ENCODE peak calls at places on chromosomes 4 and X, in nine cellular contexts. G, M, Q, S, P, A, W, V and L are unnamed samples.

GRCh38 chrX:46929439-46930018 is 17.3 kb downstream of the JADE3 start:
- DNase-seq in Q (no peak), W (no peak), P (no peak), V (no peak), A (no peak), S (no peak), M (no peak), G (no peak), L (no peak)

GRCh38 chr4:146245246-146245645 is 30.9 kb downstream of the REELD1 start:
- DNase-seq in M (no peak), A (no peak), S (no peak), Q (peak; percentile 38), P (no peak), V (no peak), W (no peak), G (no peak), L (peak; percentile 34)

GRCh38 chr4:22019676-22020075 is 71.1 kb upstream of the KCNIP4 start:
- DNase-seq in P (no peak), G (no peak), M (no peak), S (no peak), V (no peak), Q (no peak), A (no peak), W (no peak), L (no peak)

GRCh38 chr4:121648518-121648917 is 48.3 kb downstream of the ANXA5 start:
- DNase-seq in P (peak; percentile 75), V (no peak), M (no peak), S (no peak), W (no peak), Q (no peak), G (no peak), A (no peak), L (no peak)

GRCh38 chr4:113635739-113636437 is 125.7 kb downstream of the CAMK2D start:
- DNase-seq in W (no peak), M (no peak), P (no peak), A (no peak), V (no peak), S (no peak), Q (no peak), G (no peak), L (no peak)

GRCh38 chr4:37073226-37073840 is 171.2 kb upstream of the NWD2 start:
- DNase-seq in M (no peak), P (no peak), Q (no peak), S (no peak), G (no peak), A (no peak), V (no peak), W (peak; percentile 0), L (no peak)

GRCh38 chrX:12790878-12791252 is 347 bp upstream of the PRPS2 start:
- DNase-seq in M (no peak), Q (no peak), W (no peak), S (no peak), A (no peak), P (no peak), V (no peak), G (no peak), L (no peak)

GRCh38 chr4:185535818-185536729 is 767 bp upstream of the PDLIM3 start:
- DNase-seq in V (no peak), P (peak; percentile 73), G (no peak), A (no peak), W (no peak), M (no peak), Q (no peak), S (no peak), L (no peak)

GRCh38 chr4:113335771-113336170 is 286.3 kb downstream of the ANK2 start:
- DNase-seq in S (no peak), A (no peak), W (no peak), M (no peak), P (no peak), V (no peak), Q (no peak), G (no peak), L (no peak)

GRCh38 chr4:71404049-71404448 is 65.2 kb downstream of the SLC4A4 start:
- DNase-seq in G (no peak), M (no peak), W (no peak), S (no peak), A (no peak), Q (no peak), P (no peak), V (no peak), L (no peak)

GRCh38 chr4:53905935-53906377 is 158.4 kb downstream of the CHIC2 start:
- DNase-seq in W (peak; percentile 23), S (no peak), V (no peak), G (no peak), P (no peak), A (peak; percentile 38), M (no peak), Q (peak; percentile 43), L (peak; percentile 45)

GRCh38 chr4:26420903-26421302 is 69.4 kb downstream of the CCKAR start:
- DNase-seq in G (no peak), M (no peak), Q (no peak), A (no peak), W (no peak), P (no peak), S (no peak), V (no peak), L (no peak)

GRCh38 chr4:26426892-26427291 is 63.4 kb downstream of the CCKAR start:
- DNase-seq in A (no peak), G (no peak), P (no peak), Q (no peak), V (no peak), S (no peak), M (no peak), W (no peak), L (no peak)

GRCh38 chr4:26424838-26425237 is 65.4 kb downstream of the CCKAR start:
- DNase-seq in V (no peak), W (peak; percentile 13), P (no peak), A (no peak), G (no peak), S (no peak), Q (no peak), M (no peak), L (no peak)

GRCh38 chr4:26425953-26426352 is 64.3 kb downstream of the CCKAR start:
- DNase-seq in A (no peak), G (no peak), Q (no peak), P (no peak), V (no peak), M (no peak), S (no peak), W (no peak), L (no peak)

GRCh38 chr4:26424143-26424542 is 66.1 kb downstream of the CCKAR start:
- DNase-seq in P (no peak), G (no peak), M (no peak), V (no peak), Q (no peak), S (no peak), A (no peak), W (no peak), L (peak; percentile 17)
- H3K36me3 ChIP-seq in P (no peaks in the 10 kb centered on the region), G (peaks cover 3% of the 10 kb centered on the region), M (peaks cover 17% of the 10 kb centered on the region), V (peaks cover 6% of the 10 kb centered on the region), Q (peaks cover 62% of the 10 kb centered on the region), S (peaks cover 64% of the 10 kb centered on the region), A (no peaks in the 10 kb centered on the region), W (peaks cover 16% of the 10 kb centered on the region), L (no peaks in the 10 kb centered on the region)

GRCh38 chr4:85951-86350 is 32.8 kb downstream of the ZNF595 start:
- DNase-seq in V (no peak), W (no peak), P (no peak), Q (no peak), G (no peak), M (no peak), S (no peak), A (no peak), L (no peak)
- H3K36me3 ChIP-seq in V (no peaks in the 10 kb centered on the region), W (peaks cover 40% of the 10 kb centered on the region), P (peaks cover 20% of the 10 kb centered on the region), Q (peaks cover 50% of the 10 kb centered on the region), G (peaks cover 5% of the 10 kb centered on the region), M (no peaks in the 10 kb centered on the region), S (peaks cover 10% of the 10 kb centered on the region), A (peaks cover 21% of the 10 kb centered on the region), L (peaks cover 8% of the 10 kb centered on the region)

GRCh38 chrX:1400731-1401471 is 9.0 kb upstream of the SLC25A6 start:
- DNase-seq in G (no peak), Q (no peak), S (no peak), P (peak; percentile 52), A (no peak), W (no peak), M (no peak), V (peak; percentile 40), L (peak; percentile 52)
- H3K36me3 ChIP-seq in G (peaks cover 31% of the 10 kb centered on the region), Q (peaks cover 62% of the 10 kb centered on the region), S (peaks cover 29% of the 10 kb centered on the region), P (no peaks in the 10 kb centered on the region), A (no peaks in the 10 kb centered on the region), W (peaks cover 46% of the 10 kb centered on the region), M (peaks cover 28% of the 10 kb centered on the region), V (peaks cover 15% of the 10 kb centered on the region), L (peaks cover 16% of the 10 kb centered on the region)

GRCh38 chr4:56840559-56840958 is 19.1 kb upstream of the SPINK2 start:
- DNase-seq in M (no peak), W (no peak), Q (no peak), V (no peak), G (no peak), A (no peak), P (no peak), S (no peak), L (no peak)
- H3K36me3 ChIP-seq in M (no peaks in the 10 kb centered on the region), W (no peaks in the 10 kb centered on the region), Q (no peaks in the 10 kb centered on the region), V (no peaks in the 10 kb centered on the region), G (no peaks in the 10 kb centered on the region), A (no peaks in the 10 kb centered on the region), P (no peaks in the 10 kb centered on the region), S (no peaks in the 10 kb centered on the region), L (no peaks in the 10 kb centered on the region)

DNA sequence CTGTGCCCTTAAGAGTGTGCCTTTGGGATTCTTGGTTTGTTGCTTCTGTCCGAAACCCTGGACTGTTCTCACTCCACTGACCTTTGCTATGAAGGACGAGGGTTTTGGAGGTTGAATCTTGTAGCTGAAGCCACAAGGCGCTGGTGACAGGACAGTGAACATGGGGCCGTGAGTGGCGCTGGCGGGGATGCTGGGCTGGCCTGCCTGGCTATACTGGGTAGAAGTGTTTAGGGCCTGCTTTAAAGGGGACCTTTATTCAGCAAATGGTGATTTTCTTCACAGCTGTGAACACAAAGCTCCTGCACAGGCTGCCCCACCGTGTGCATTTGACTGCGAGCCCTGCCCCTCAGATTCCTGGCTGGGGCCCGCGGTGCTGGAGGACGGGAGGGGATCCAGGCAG is 27.1 kb upstream of the TADA2B start:
- DNase-seq in A (no peak), S (no peak), P (peak; percentile 58), V (no peak), W (no peak), Q (no peak), G (no peak), M (no peak), L (no peak)
- H3K36me3 ChIP-seq in A (peaks cover 5% of the 10 kb centered on the region), S (peaks cover 75% of the 10 kb centered on the region), P (no peaks in the 10 kb centered on the region), V (peaks cover 41% of the 10 kb centered on the region), W (peaks cover 22% of the 10 kb centered on the region), Q (peaks cover 97% of the 10 kb centered on the region), G (peaks cover 39% of the 10 kb centered on the region), M (peaks cover 56% of the 10 kb centered on the region), L (peaks cover 19% of the 10 kb centered on the region)

DNA sequence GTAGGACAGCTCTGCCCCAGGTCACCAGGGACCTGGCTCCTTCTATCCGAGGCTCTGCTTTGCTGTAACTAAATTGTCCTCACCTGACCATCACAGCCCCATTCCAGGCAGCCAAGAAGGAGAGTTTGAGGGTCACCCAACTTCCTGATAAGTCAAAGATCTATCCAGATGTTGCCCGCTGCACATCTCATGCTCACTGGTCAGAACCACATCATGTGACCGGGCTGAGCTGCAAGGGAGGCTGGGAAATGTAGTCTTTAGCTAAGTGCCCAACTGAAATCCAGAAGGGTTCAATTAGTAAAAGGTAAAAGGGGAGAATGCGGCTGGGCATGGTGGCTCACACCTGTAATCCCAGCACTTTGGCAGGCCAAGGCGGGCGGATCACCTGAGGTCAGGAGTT is 18.4 kb downstream of the HMX1 start:
- DNase-seq in V (peak; percentile 38), A (no peak), M (no peak), Q (no peak), G (no peak), P (no peak), S (no peak), W (no peak), L (no peak)
- H3K36me3 ChIP-seq in V (no peaks in the 10 kb centered on the region), A (no peaks in the 10 kb centered on the region), M (no peaks in the 10 kb centered on the region), Q (no peaks in the 10 kb centered on the region), G (no peaks in the 10 kb centered on the region), P (no peaks in the 10 kb centered on the region), S (no peaks in the 10 kb centered on the region), W (no peaks in the 10 kb centered on the region), L (no peaks in the 10 kb centered on the region)